ENCODE peak calls at places on chromosomes 3 and 15, in six cellular contexts. X is Peyer's patch; H is stimulated activated CD4-positive, alpha-beta T cell treated with anti-CD3 and anti-CD28 coated beads, Interleukin-1b, Interleukin-23, amount 100 ng/mL, for 48 hours; D is H1; B is progenitor cell of endocrine pancreas; R is Daoy. Y is an unnamed sample.
A peak's percentile ranks its signal among the peaks of the same experiment; 100 is the strongest.

GRCh38 chr3:10413041-10413440 is 92.1 kb upstream of the SEC13 start:
- DNase-seq in X (no peak), H (no peak), D (no peak), B (no peak), R (no peak), Y (no peak)

GRCh38 chr3:193372783-193373182 is 5.8 kb downstream of the ATP13A5 start:
- DNase-seq in X (no peak), H (no peak), D (no peak), B (no peak), R (no peak), Y (no peak)

GRCh38 chr3:162332344-162332743 is 835.7 kb downstream of the OTOL1 start:
- DNase-seq in X (no peak), H (no peak), D (no peak), B (no peak), R (no peak), Y (no peak)

GRCh38 chr15:65758242-65758641 is 33.9 kb downstream of the DENND4A start:
- DNase-seq in X (no peak), H (no peak), D (no peak), B (no peak), R (no peak), Y (no peak)

GRCh38 chr3:190566043-190566933 is 52.4 kb downstream of the IL1RAP start:
- DNase-seq in X (peak; percentile 69), H (peak; percentile 90), D (no peak), B (no peak), R (peak; percentile 99), Y (peak; percentile 28)

GRCh38 chr3:25045291-25045690 is 382.8 kb upstream of the RARB start:
- DNase-seq in X (no peak), H (no peak), D (no peak), B (no peak), R (no peak), Y (no peak)

GRCh38 chr15:97976766-97977503 is 16.4 kb downstream of the ARRDC4 start:
- DNase-seq in X (no peak), H (no peak), D (no peak), B (no peak), R (no peak), Y (no peak)

GRCh38 chr3:172651936-172652595 is 58.8 kb downstream of the NCEH1 start:
- DNase-seq in X (no peak), H (no peak), D (no peak), B (no peak), R (peak; percentile 34), Y (no peak)

GRCh38 chr15:52730163-52730562 is 51.0 kb upstream of the ATOSA start:
- DNase-seq in X (peak; percentile 74), H (peak; percentile 33), D (no peak), B (no peak), R (peak; percentile 38), Y (peak; percentile 35)

GRCh38 chr3:190053919-190054672 is 66.6 kb downstream of the P3H2 start:
- DNase-seq in X (no peak), H (no peak), D (no peak), B (no peak), R (peak; percentile 39), Y (no peak)

GRCh38 chr15:61794276-61794675 is 266.0 kb downstream of the VPS13C start:
- DNase-seq in X (no peak), H (no peak), D (no peak), B (no peak), R (peak; percentile 41), Y (no peak)

GRCh38 chr3:33194303-33194702 is 24.3 kb downstream of the SUSD5 start:
- DNase-seq in X (no peak), H (no peak), D (no peak), B (no peak), R (no peak), Y (no peak)

GRCh38 chr15:56608140-56608778 is 125.0 kb downstream of the ZNF280D start:
- DNase-seq in X (no peak), H (no peak), D (no peak), B (no peak), R (no peak), Y (peak; percentile 20)

GRCh38 chr3:124812291-124813265 is 74.6 kb downstream of the ITGB5 start:
- DNase-seq in X (peak; percentile 85), H (no peak), D (no peak), B (no peak), R (peak; percentile 96), Y (no peak)

GRCh38 chr3:98599647-98600411 is 6.4 kb upstream of the CPOX start:
- DNase-seq in X (no peak), H (no peak), D (no peak), B (no peak), R (no peak), Y (no peak)

GRCh38 chr15:90345859-90346258 is 6.2 kb upstream of the ZNF774 start:
- DNase-seq in X (no peak), H (no peak), D (no peak), B (no peak), R (no peak), Y (no peak)

GRCh38 chr15:80801891-80802680 is 22.9 kb downstream of the CEMIP start:
- DNase-seq in X (no peak), H (no peak), D (no peak), B (no peak), R (peak; percentile 81), Y (no peak)

GRCh38 chr3:184040010-184040409 is 8.5 kb downstream of the HTR3D start:
- DNase-seq in X (no peak), H (no peak), D (no peak), B (no peak), R (peak; percentile 27), Y (no peak)

GRCh38 chr3:71784914-71785593 is at the start of gene PROK2:
- DNase-seq in X (no peak), H (peak; percentile 35), D (no peak), B (no peak), R (peak; percentile 33), Y (no peak)

GRCh38 chr15:67747949-67748348 is 77.4 kb upstream of the SKOR1 start:
- DNase-seq in X (no peak), H (no peak), D (no peak), B (no peak), R (no peak), Y (no peak)

GRCh38 chr3:117963858-117964257 is 1070.8 kb downstream of the IGSF11 start:
- DNase-seq in X (no peak), H (no peak), D (no peak), B (no peak), R (no peak), Y (no peak)

GRCh38 chr15:57533062-57533735 is 58.5 kb upstream of the MYZAP start:
- DNase-seq in X (no peak), H (no peak), D (no peak), B (no peak), R (no peak), Y (no peak)

GRCh38 chr3:64187065-64187959 is 38.0 kb downstream of the PRICKLE2 start:
- DNase-seq in X (peak; percentile 54), H (no peak), D (no peak), B (no peak), R (peak; percentile 92), Y (no peak)

GRCh38 chr3:152121292-152121654 is 147.5 kb upstream of the MBNL1 start:
- DNase-seq in X (no peak), H (no peak), D (no peak), B (no peak), R (peak; percentile 39), Y (no peak)

GRCh38 chr3:37736632-37737031 is 125.0 kb upstream of the CTDSPL start:
- DNase-seq in X (no peak), H (no peak), D (no peak), B (no peak), R (no peak), Y (no peak)

GRCh38 chr3:190429681-190430080 is 20.0 kb downstream of the TMEM207 start:
- DNase-seq in X (no peak), H (no peak), D (no peak), B (no peak), R (no peak), Y (no peak)

GRCh38 chr15:91528811-91529210 is 324.7 kb upstream of the SLCO3A1 start:
- DNase-seq in X (no peak), H (no peak), D (no peak), B (no peak), R (no peak), Y (no peak)

GRCh38 chr3:184777566-184778356 is 34.2 kb upstream of the VPS8 start:
- DNase-seq in X (peak; percentile 98), H (peak; percentile 85), D (peak; percentile 57), B (peak; percentile 81), R (peak; percentile 86), Y (peak; percentile 77)

GRCh38 chr15:45181491-45182285 is 6.1 kb downstream of the SHF start:
- DNase-seq in X (no peak), H (no peak), D (no peak), B (no peak), R (no peak), Y (no peak)

GRCh38 chr3:137012097-137012501 is 54.3 kb downstream of the IL20RB start:
- DNase-seq in X (no peak), H (no peak), D (no peak), B (no peak), R (peak; percentile 48), Y (no peak)

GRCh38 chr3:134650431-134651346 is at the start of gene KY:
- DNase-seq in X (no peak), H (no peak), D (peak; percentile 33), B (peak; percentile 33), R (peak; percentile 79), Y (no peak)

GRCh38 chr15:29089731-29090616 is 179.6 kb downstream of the NSMCE3 start:
- DNase-seq in X (no peak), H (no peak), D (no peak), B (no peak), R (no peak), Y (no peak)

GRCh38 chr3:60650171-60650570 is 601.1 kb downstream of the FHIT start:
- DNase-seq in X (no peak), H (no peak), D (no peak), B (no peak), R (no peak), Y (no peak)

GRCh38 chr15:98903377-98904018 is 104.1 kb downstream of the PGPEP1L start:
- DNase-seq in X (no peak), H (no peak), D (no peak), B (no peak), R (peak; percentile 54), Y (no peak)

GRCh38 chr15:101024111-101024695 is 105.0 kb downstream of the LRRK1 start:
- DNase-seq in X (peak; percentile 48), H (no peak), D (no peak), B (no peak), R (no peak), Y (no peak)

GRCh38 chr15:77021088-77021481 is 26.2 kb downstream of the PSTPIP1 start:
- DNase-seq in X (no peak), H (no peak), D (no peak), B (no peak), R (no peak), Y (no peak)

GRCh38 chr3:76495216-76495615 is 544.7 kb upstream of the ROBO2 start:
- DNase-seq in X (no peak), H (no peak), D (no peak), B (no peak), R (no peak), Y (no peak)

GRCh38 chr3:70431906-70432305 is 119.5 kb upstream of the MDFIC2 start:
- DNase-seq in X (no peak), H (no peak), D (no peak), B (no peak), R (no peak), Y (no peak)

GRCh38 chr15:83474578-83474977 is 27.4 kb downstream of the SH3GL3 start:
- DNase-seq in X (no peak), H (no peak), D (no peak), B (no peak), R (no peak), Y (no peak)

Y was measured in stimulated activated naive B cell treated with anti-CD40 and anti-IgM and Interleukin-4, amounts not matched to agents 10 μg/mL and 1 μg/mL and 100 μg/mL, for 72 hours.